ENCODE peak calls at places on chromosomes 7 and 10, in ten cellular contexts. Q is cardiac muscle cell; E is right atrium auricular region; G is right cardiac atrium; Z is activated CD4-positive, alpha-beta T cell treated with anti-CD3 and anti-CD28 coated beads for 48 hours; M is mucosa of gallbladder; R is M059J; B is Ammon's horn; X is activated T-helper 1 cell treated with anti-CD3 and anti-CD28 coated beads, Interleukin-2, amount 50 U/mL, for 16 hours; K is amygdala. N is an unnamed sample.

GRCh38 chr10:132984801-132985545 is 42.6 kb upstream of the CFAP46 start:
- DNase-seq in Q (no peak), E (no peak), G (peak; percentile 45), Z (no peak), M (no peak), R (peak; percentile 15), B (no peak), X (no peak), K (no peak), N (no peak)

GRCh38 chr10:102113956-102114857 is 6.0 kb downstream of the LDB1 start:
- DNase-seq in Q (no peak), E (no peak), G (no peak), Z (peak; percentile 24), M (no peak), R (peak; percentile 44), B (no peak), X (no peak), K (no peak), N (no peak)

GRCh38 chr7:156969972-156970420 is 20.5 kb downstream of the NOM1 start:
- DNase-seq in Q (peak; percentile 24), E (no peak), G (no peak), Z (no peak), M (no peak), R (peak; percentile 27), B (no peak), X (no peak), K (no peak), N (no peak)

GRCh38 chr7:106979551-106980357 is 64.8 kb upstream of the PRKAR2B start:
- DNase-seq in Q (peak; percentile 19), E (no peak), G (peak; percentile 26), Z (no peak), M (no peak), R (no peak), B (no peak), X (no peak), K (no peak), N (peak; percentile 58)

GRCh38 chr10:48447356-48448215 is 141.1 kb downstream of the MAPK8 start:
- DNase-seq in Q (no peak), E (peak; percentile 46), G (no peak), Z (no peak), M (no peak), R (no peak), B (peak; percentile 2), X (no peak), K (no peak), N (peak; percentile 61)

GRCh38 chr10:99365761-99366160 is 36.6 kb downstream of the CNNM1 start:
- DNase-seq in Q (no peak), E (no peak), G (no peak), Z (no peak), M (no peak), R (peak; percentile 22), B (no peak), X (no peak), K (no peak), N (no peak)

GRCh38 chr10:48466611-48467240 is 138.1 kb downstream of the ARHGAP22 start:
- DNase-seq in Q (peak; percentile 20), E (no peak), G (no peak), Z (no peak), M (no peak), R (no peak), B (no peak), X (peak; percentile 2), K (no peak), N (no peak)

GRCh38 chr10:78339251-78339650 is 305.6 kb downstream of the RPS24 start:
- DNase-seq in Q (no peak), E (peak; percentile 30), G (no peak), Z (no peak), M (no peak), R (no peak), B (peak; percentile 62), X (no peak), K (no peak), N (peak; percentile 24)

GRCh38 chr7:28190077-28190476 is 9.5 kb upstream of the JAZF1 start:
- DNase-seq in Q (peak; percentile 34), E (no peak), G (no peak), Z (no peak), M (no peak), R (peak; percentile 15), B (no peak), X (no peak), K (no peak), N (no peak)

GRCh38 chr10:133002685-133003084 is 60.3 kb upstream of the CFAP46 start:
- DNase-seq in Q (no peak), E (no peak), G (no peak), Z (no peak), M (no peak), R (no peak), B (no peak), X (no peak), K (no peak), N (no peak)

GRCh38 chr10:58608356-58608755 is 95.7 kb downstream of the BICC1 start:
- DNase-seq in Q (no peak), E (no peak), G (no peak), Z (no peak), M (no peak), R (no peak), B (no peak), X (no peak), K (no peak), N (no peak)

N was measured in coronary artery.